ENCODE peak calls at places on chromosome 1, in ten cellular contexts. V is heart right ventricle; U is CD8-positive, alpha-beta memory T cell; P is RWPE1; C is stomach; Q is fibroblast of lung; R is PC-3; L is pancreas; O is A549; Y is effector memory CD4-positive, alpha-beta T cell. H is an unnamed sample.

GRCh38 chr1:23645338-23645737 is 46.3 kb upstream of the RPL11 start:
- DNase-seq in V (no peak), U (no peak), P (no peak), C (no peak), Q (no peak), R (no peak), L (no peak), O (no peak), Y (no peak), H (no peak)

GRCh38 chr1:53278294-53278693 is 40.0 kb upstream of the MAGOH start:
- DNase-seq in V (peak), U (peak), P (peak), C (peak), Q (no peak), R (peak), L (no peak), O (peak), Y (peak), H (peak)

GRCh38 chr1:16187748-16188401 is 24.6 kb downstream of the ARHGEF19 start:
- DNase-seq in V (peak), U (peak), P (peak), C (peak), Q (peak), R (peak), L (peak), O (peak), Y (peak), H (peak)

GRCh38 chr1:22611530-22611947 is 24.9 kb upstream of the C1QA start:
- DNase-seq in V (peak), U (no peak), P (peak), C (no peak), Q (peak), R (peak), L (peak), O (peak), Y (no peak), H (no peak)

GRCh38 chr1:62070384-62071011 is 124.2 kb upstream of the L1TD1 start:
- DNase-seq in V (no peak), U (no peak), P (peak), C (no peak), Q (no peak), R (peak), L (no peak), O (no peak), Y (no peak), H (no peak)

GRCh38 chr1:64098856-64099606 is 104.4 kb upstream of the UBE2U start:
- DNase-seq in V (no peak), U (no peak), P (no peak), C (no peak), Q (no peak), R (no peak), L (no peak), O (no peak), Y (no peak), H (no peak)

GRCh38 chr1:233244183-233244582 is 51.3 kb downstream of the PCNX2 start:
- DNase-seq in V (no peak), U (no peak), P (no peak), C (peak), Q (peak), R (peak), L (no peak), O (peak), Y (no peak), H (peak)

GRCh38 chr1:152654110-152654509 is 9.1 kb upstream of the LCE2D start:
- DNase-seq in V (no peak), U (peak), P (peak), C (peak), Q (peak), R (peak), L (no peak), O (peak), Y (no peak), H (peak)

GRCh38 chr1:61851849-61852692 is 109.8 kb downstream of the PATJ start:
- DNase-seq in V (no peak), U (no peak), P (peak), C (no peak), Q (peak), R (peak), L (no peak), O (peak), Y (no peak), H (no peak)

GRCh38 chr1:160083968-160084770 is 2.8 kb downstream of the KCNJ9 start:
- DNase-seq in V (peak), U (peak), P (peak), C (peak), Q (peak), R (peak), L (peak), O (peak), Y (peak), H (peak)

GRCh38 chr1:117371436-117372151 is 4.3 kb downstream of the MAN1A2 start:
- DNase-seq in V (no peak), U (no peak), P (no peak), C (no peak), Q (peak), R (no peak), L (no peak), O (peak), Y (no peak), H (no peak)

GRCh38 chr1:219459321-219460105 is 153.4 kb downstream of the ZC3H11B start:
- DNase-seq in V (no peak), U (no peak), P (no peak), C (no peak), Q (no peak), R (no peak), L (no peak), O (no peak), Y (no peak), H (no peak)

GRCh38 chr1:59107516-59107915 is 189.4 kb upstream of the FGGY start:
- DNase-seq in V (peak), U (no peak), P (peak), C (peak), Q (no peak), R (no peak), L (no peak), O (no peak), Y (no peak), H (no peak)
- H3K27ac ChIP-seq in V (peak), U (no peak), P (peak), C (no peak), Q (no peak), R (no peak), L (no peak), O (no peak), Y (no peak), H (no peak)

GRCh38 chr1:72115290-72115689 is 167.0 kb downstream of the NEGR1 start:
- DNase-seq in V (no peak), U (no peak), P (no peak), C (no peak), Q (no peak), R (no peak), L (no peak), O (no peak), Y (no peak), H (no peak)

GRCh38 chr1:72117621-72118020 is 164.7 kb downstream of the NEGR1 start:
- DNase-seq in V (no peak), U (no peak), P (no peak), C (no peak), Q (no peak), R (no peak), L (no peak), O (no peak), Y (no peak), H (no peak)

GRCh38 chr1:72109916-72110315 is 172.4 kb downstream of the NEGR1 start:
- DNase-seq in V (no peak), U (no peak), P (no peak), C (no peak), Q (no peak), R (no peak), L (no peak), O (no peak), Y (no peak), H (no peak)

GRCh38 chr1:72111662-72112061 is 170.7 kb downstream of the NEGR1 start:
- DNase-seq in V (no peak), U (no peak), P (no peak), C (no peak), Q (no peak), R (no peak), L (no peak), O (no peak), Y (no peak), H (no peak)
- H3K27ac ChIP-seq in V (no peak), U (no peak), P (no peak), C (no peak), Q (no peak), R (no peak), L (no peak), O (no peak), Y (no peak), H (no peak)

DNA sequence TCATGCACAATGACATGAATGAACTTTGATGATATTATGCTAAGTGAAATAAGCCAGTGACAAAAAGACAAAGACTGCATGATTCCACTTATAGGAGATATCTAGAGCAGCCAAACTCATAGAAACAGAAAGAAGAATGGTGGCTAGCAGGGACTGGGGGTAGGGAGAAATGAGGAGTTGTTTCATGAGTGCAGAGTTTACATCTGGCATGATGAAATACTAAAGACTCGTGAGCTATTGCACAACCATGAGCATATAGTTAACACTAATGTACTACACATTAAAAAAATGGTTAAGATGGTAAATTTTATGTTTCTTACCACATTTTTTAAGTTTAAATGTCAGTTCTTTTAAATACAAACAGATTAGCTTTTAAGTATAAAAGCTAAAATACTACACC is 57.8 kb downstream of the ESRRG start:
- DNase-seq in V (no peak), U (no peak), P (no peak), C (no peak), Q (no peak), R (no peak), L (no peak), O (no peak), Y (no peak), H (no peak)
- H3K27ac ChIP-seq in V (no peak), U (no peak), P (no peak), C (no peak), Q (no peak), R (no peak), L (no peak), O (no peak), Y (no peak), H (no peak)

GRCh38 chr1:237428809-237429208 is 386.8 kb downstream of the RYR2 start:
- DNase-seq in V (no peak), U (no peak), P (no peak), C (no peak), Q (no peak), R (no peak), L (no peak), O (no peak), Y (no peak), H (no peak)
- H3K27ac ChIP-seq in V (no peak), U (no peak), P (no peak), C (no peak), Q (no peak), R (no peak), L (no peak), O (no peak), Y (no peak), H (no peak)

DNA sequence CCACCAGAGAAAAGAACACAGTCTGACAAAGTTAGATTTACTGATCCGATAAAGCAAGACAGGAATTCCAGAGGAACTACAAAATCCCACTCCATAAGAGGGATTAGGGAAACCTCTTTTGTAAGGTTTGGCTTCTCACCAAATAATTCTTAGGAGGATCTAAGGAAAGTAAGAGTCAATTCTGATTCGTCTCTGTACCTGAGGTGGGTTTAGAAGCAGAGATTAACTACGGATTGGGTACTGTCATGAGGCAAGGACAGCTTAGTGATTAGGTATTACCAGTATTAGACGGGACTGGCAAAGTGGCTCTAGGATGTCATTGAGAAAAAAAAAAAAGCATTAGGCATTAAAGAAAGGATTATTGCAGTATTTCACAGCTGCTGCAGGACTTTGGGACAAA is 371.7 kb upstream of the BRINP3 start:
- DNase-seq in V (no peak), U (no peak), P (no peak), C (no peak), Q (no peak), R (no peak), L (no peak), O (no peak), Y (no peak), H (no peak)
- H3K27ac ChIP-seq in V (no peak), U (no peak), P (no peak), C (no peak), Q (no peak), R (no peak), L (no peak), O (no peak), Y (no peak), H (no peak)

GRCh38 chr1:162899422-162900168 is 38.6 kb upstream of the CCDC190 start:
- DNase-seq in V (no peak), U (no peak), P (peak), C (no peak), Q (peak), R (peak), L (no peak), O (no peak), Y (no peak), H (no peak)
- H3K27ac ChIP-seq in V (peak), U (no peak), P (no peak), C (no peak), Q (no peak), R (peak), L (no peak), O (no peak), Y (no peak), H (no peak)